ENCODE peak calls at places on chromosomes 5 and 9, in five cellular contexts. One of them, this sample, is unnamed.

GRCh38 chr9:118515947-118516346 is 811.7 kb downstream of the TLR4 start:
- DNase-seq in colonic mucosa: no peak
- DNase-seq in A549: no peak
- DNase-seq in vagina: no peak
- DNase-seq in IMR-90: no peak
- DNase-seq in this sample: no peak

GRCh38 chr5:137144656-137145055 is 354.5 kb downstream of the SPOCK1 start:
- DNase-seq in colonic mucosa: no peak
- DNase-seq in A549: no peak
- DNase-seq in vagina: no peak
- DNase-seq in IMR-90: no peak
- DNase-seq in this sample: no peak

GRCh38 chr5:148020247-148020646 is 43.5 kb upstream of the SPINK5 start:
- DNase-seq in colonic mucosa: no peak
- DNase-seq in A549: no peak
- DNase-seq in vagina: no peak
- DNase-seq in IMR-90: no peak
- DNase-seq in this sample: no peak

GRCh38 chr9:78004478-78005229 is 27.0 kb downstream of the GNAQ start:
- DNase-seq in colonic mucosa: no peak
- DNase-seq in A549: peak
- DNase-seq in vagina: no peak
- DNase-seq in IMR-90: peak
- DNase-seq in this sample: peak

GRCh38 chr5:36875051-36875788 is 1.3 kb upstream of the NIPBL start:
- DNase-seq in colonic mucosa: peak
- DNase-seq in A549: peak
- DNase-seq in vagina: no peak
- DNase-seq in IMR-90: peak
- DNase-seq in this sample: peak

GRCh38 chr9:77830618-77831285 is 182.6 kb upstream of the GNA14 start:
- DNase-seq in colonic mucosa: no peak
- DNase-seq in A549: no peak
- DNase-seq in vagina: no peak
- DNase-seq in IMR-90: no peak
- DNase-seq in this sample: no peak

GRCh38 chr5:82720764-82721163 is 356.4 kb downstream of the TMEM167A start:
- DNase-seq in colonic mucosa: no peak
- DNase-seq in A549: no peak
- DNase-seq in vagina: no peak
- DNase-seq in IMR-90: no peak
- DNase-seq in this sample: no peak

GRCh38 chr5:17882760-17883488 is 248.7 kb downstream of the TAF11L14 start:
- DNase-seq in colonic mucosa: no peak
- DNase-seq in A549: peak
- DNase-seq in vagina: no peak
- DNase-seq in IMR-90: no peak
- DNase-seq in this sample: no peak

GRCh38 chr9:123048748-123049147 is 15.3 kb downstream of the GPR21 start:
- DNase-seq in colonic mucosa: no peak
- DNase-seq in A549: no peak
- DNase-seq in vagina: no peak
- DNase-seq in IMR-90: peak
- DNase-seq in this sample: no peak

GRCh38 chr5:55232985-55233928 is at the start of gene CCNO:
- DNase-seq in colonic mucosa: peak
- DNase-seq in A549: peak
- DNase-seq in vagina: no peak
- DNase-seq in IMR-90: peak
- DNase-seq in this sample: peak

GRCh38 chr5:58542709-58543108 is 40.2 kb upstream of the RAB3C start:
- DNase-seq in colonic mucosa: no peak
- DNase-seq in A549: no peak
- DNase-seq in vagina: no peak
- DNase-seq in IMR-90: no peak
- DNase-seq in this sample: no peak

GRCh38 chr5:99020698-99021048 is 91.9 kb upstream of the CHD1 start:
- DNase-seq in colonic mucosa: peak
- DNase-seq in A549: no peak
- DNase-seq in vagina: no peak
- DNase-seq in IMR-90: no peak
- DNase-seq in this sample: no peak

DNA sequence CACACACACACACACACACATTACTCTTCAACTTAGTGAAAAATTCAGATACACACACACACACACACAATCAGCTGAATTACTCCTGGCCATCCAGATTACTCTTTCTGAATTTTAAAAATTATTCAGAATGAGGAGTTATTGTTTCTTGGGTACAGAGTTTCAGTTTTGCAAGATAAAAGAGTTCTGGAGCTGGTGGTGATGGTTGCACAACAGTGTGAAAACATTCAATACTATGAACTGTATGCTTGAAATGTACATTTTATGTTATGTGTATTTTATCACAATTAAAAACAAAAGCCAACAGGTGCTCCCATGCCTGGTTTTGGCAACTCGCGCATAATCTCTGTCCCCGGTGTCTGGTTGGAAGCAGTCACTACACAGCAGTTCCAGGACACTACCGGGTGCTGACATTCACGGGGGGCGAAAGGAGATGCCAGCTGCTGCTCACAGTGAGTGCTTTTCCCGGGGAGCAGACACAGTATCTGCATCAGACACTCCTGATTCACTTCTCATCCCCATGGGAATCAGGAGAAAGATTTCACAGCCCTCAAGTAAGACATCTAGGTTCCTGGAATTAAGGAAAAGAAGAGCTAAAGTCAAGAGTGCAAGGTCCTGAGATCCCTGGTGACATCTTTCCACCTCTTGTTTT is 55.7 kb downstream of the LHFPL2 start:
- DNase-seq in colonic mucosa: no peak
- DNase-seq in A549: no peak
- DNase-seq in vagina: no peak
- DNase-seq in IMR-90: no peak
- DNase-seq in this sample: no peak
- H3K27ac ChIP-seq in colonic mucosa: no peak
- H3K27ac ChIP-seq in A549: peak
- H3K27ac ChIP-seq in vagina: no peak
- H3K27ac ChIP-seq in IMR-90: peak
- H3K27ac ChIP-seq in this sample: no peak

DNA sequence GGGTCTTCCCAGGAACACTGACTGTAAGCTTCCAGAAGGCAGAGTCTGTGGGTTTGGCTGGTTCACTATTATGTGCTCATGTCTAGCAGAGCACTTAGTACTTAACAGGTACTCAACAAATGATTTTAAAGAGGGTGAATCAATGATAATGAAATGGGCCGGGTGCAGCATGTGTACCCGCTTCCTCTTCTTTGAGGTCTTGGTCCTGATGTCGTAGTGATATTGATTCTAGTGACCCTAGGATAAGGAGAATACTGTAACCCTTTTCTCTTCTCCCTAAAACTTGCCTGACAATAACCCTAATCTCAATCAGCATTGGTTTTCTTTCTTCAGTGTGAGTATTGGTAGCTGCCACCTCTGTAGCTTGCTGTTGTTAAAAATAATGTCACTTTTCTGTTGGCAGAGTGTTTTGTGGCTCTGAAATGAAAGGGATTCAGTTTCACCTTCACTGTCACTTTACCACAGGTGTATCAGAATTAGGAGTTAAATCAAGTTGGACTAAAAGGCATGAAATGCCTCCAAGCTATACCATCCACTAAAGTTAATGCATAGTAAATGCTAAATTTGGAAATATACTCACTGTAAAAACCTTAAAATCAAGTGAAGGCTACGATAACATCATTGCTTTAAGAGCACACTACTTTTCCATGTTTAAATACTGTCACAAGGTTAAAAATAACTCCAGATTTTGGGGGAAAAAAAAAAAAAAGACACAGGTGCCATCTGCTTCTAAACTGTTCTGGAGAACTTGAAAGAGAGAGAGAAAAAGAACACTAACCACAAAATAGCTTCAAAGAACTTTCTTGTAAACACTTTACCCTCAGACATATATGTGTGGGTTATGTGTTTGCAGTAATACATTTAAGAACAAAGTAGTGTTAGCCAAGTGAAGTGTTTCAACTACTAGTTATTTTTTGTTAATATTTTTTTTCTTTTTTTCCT is 6.0 kb downstream of the CAMK4 start:
- DNase-seq in colonic mucosa: no peak
- DNase-seq in A549: no peak
- DNase-seq in vagina: no peak
- DNase-seq in IMR-90: no peak
- DNase-seq in this sample: no peak
- TF ChIP-seq CTCF in colonic mucosa: no peak
- TF ChIP-seq CTCF in A549: no peak
- TF ChIP-seq CTCF in vagina: no peak
- TF ChIP-seq CTCF in IMR-90: no peak
- TF ChIP-seq CTCF in this sample: no peak

DNA sequence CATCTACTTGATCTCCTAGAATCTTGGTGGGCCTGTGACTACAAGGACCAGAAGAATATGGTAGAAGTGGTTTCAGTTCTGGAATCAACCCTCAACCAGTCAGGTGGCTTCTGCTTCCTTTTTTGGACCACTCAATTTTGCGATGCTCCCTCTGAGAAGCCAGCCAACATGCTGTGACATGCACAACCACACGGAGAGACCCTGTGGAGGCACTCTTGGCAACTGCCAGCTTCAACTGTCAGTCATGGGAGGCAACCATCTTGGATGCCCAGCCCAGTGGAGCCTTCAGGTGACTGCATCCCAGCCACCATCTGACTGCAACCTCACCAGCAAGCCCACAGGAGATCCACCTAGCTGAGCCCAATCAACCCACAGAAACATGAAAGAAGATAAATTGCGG is 137.3 kb downstream of the FAM114A2 start:
- DNase-seq in colonic mucosa: no peak
- DNase-seq in A549: no peak
- DNase-seq in vagina: no peak
- DNase-seq in IMR-90: no peak
- DNase-seq in this sample: no peak
- H3K27ac ChIP-seq in colonic mucosa: no peak
- H3K27ac ChIP-seq in A549: no peak
- H3K27ac ChIP-seq in vagina: no peak
- H3K27ac ChIP-seq in IMR-90: peak
- H3K27ac ChIP-seq in this sample: no peak

GRCh38 chr5:90570034-90570433 is 11.4 kb downstream of the ADGRV1 start:
- DNase-seq in colonic mucosa: no peak
- DNase-seq in A549: no peak
- DNase-seq in vagina: no peak
- DNase-seq in IMR-90: no peak
- DNase-seq in this sample: no peak
- TF ChIP-seq CTCF in colonic mucosa: no peak
- TF ChIP-seq CTCF in A549: no peak
- TF ChIP-seq CTCF in vagina: no peak
- TF ChIP-seq CTCF in IMR-90: no peak
- TF ChIP-seq CTCF in this sample: no peak

GRCh38 chr9:131666779-131667178 is 73.1 kb downstream of the RAPGEF1 start:
- DNase-seq in colonic mucosa: no peak
- DNase-seq in A549: no peak
- DNase-seq in vagina: no peak
- DNase-seq in IMR-90: no peak
- DNase-seq in this sample: no peak

GRCh38 chr9:131661954-131662621 is 77.8 kb downstream of the RAPGEF1 start:
- DNase-seq in colonic mucosa: no peak
- DNase-seq in A549: no peak
- DNase-seq in vagina: no peak
- DNase-seq in IMR-90: no peak
- DNase-seq in this sample: no peak

GRCh38 chr9:131666029-131666428 is 73.8 kb downstream of the RAPGEF1 start:
- DNase-seq in colonic mucosa: no peak
- DNase-seq in A549: no peak
- DNase-seq in vagina: no peak
- DNase-seq in IMR-90: peak
- DNase-seq in this sample: no peak

GRCh38 chr9:131660466-131661405 is 79.1 kb downstream of the RAPGEF1 start:
- DNase-seq in colonic mucosa: no peak
- DNase-seq in A549: no peak
- DNase-seq in vagina: no peak
- DNase-seq in IMR-90: no peak
- DNase-seq in this sample: no peak

DNA sequence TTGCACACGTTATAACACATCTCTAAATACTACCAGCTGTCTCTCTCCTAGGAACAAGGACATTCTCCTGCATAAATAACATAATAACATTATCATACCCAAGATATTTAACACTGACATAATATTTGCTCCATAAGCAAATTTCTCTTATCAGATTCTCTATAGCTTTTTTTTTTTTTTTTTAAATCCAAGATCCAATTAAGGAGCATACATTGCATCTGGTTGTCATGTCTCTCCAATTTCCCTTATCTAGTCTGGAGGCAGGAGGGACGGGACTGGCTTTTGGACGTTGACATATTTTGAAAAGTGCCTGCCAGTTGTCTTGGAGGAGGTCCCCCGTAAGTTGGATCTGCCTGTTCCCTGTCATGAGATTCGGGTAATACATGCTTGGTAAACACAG is 76.6 kb downstream of the RAPGEF1 start:
- DNase-seq in colonic mucosa: no peak
- DNase-seq in A549: no peak
- DNase-seq in vagina: no peak
- DNase-seq in IMR-90: no peak
- DNase-seq in this sample: no peak
- H3K27ac ChIP-seq in colonic mucosa: no peak
- H3K27ac ChIP-seq in A549: no peak
- H3K27ac ChIP-seq in vagina: no peak
- H3K27ac ChIP-seq in IMR-90: no peak
- H3K27ac ChIP-seq in this sample: no peak

DNA sequence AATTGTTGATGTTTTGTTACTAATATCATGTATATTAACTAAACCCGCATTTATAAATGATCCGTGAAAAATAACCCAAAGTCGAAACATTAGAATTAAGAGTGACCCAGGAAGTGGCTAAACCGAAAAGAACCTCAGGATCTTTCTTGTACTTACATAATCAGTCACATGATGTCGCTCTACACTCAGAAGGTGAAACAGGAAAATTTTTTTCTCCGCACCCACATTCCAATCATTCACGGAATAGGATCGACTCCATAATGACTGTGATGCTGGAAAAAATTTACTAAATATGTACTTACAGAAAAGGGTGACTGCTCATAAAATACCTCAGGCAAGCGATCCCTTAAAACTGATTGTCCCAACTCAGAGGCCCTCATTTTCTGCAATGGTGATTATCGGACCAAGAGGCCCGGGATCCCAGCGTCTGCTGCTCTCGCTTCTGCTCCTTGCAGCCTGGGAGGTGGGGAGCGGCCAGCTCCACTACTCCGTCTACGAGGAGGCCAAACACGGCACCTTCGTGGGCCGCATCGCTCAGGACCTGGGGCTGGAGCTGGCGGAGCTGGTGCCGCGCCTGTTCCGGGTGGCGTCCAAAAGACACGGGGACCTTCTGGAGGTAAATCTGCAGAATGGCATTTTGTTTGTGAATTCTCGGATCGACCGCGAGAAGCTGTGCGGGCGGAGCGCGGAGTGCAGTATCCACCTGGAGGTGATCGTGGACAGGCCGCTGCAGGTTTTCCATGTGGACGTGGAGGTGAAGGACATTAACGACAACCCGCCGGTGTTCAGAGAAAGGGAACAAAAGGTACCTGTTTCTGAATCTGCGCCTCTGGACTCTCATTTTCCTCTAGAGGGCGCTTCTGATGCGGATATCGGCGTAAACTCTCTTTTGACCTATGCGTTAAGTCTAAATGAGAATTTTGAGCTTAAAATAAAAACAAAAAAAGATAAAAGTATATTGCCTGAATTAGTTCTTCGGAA is at the start of gene PCDHA12:
- DNase-seq in colonic mucosa: no peak
- DNase-seq in A549: peak
- DNase-seq in vagina: no peak
- DNase-seq in IMR-90: no peak
- DNase-seq in this sample: no peak
- TF ChIP-seq CTCF in colonic mucosa: no peak
- TF ChIP-seq CTCF in A549: peak
- TF ChIP-seq CTCF in vagina: no peak
- TF ChIP-seq CTCF in IMR-90: no peak
- TF ChIP-seq CTCF in this sample: no peak